ENCODE peak calls at places on chromosomes 13 and 19, in six cellular contexts. One of them, this sample, is unnamed.

GRCh38 chr13:104297075-104297474 is 1230.9 kb upstream of the SLC10A2 start:
- DNase-seq in NCI-H1105: no peak
- DNase-seq in HFFc6: no peak
- DNase-seq in NCI-H2081: no peak
- DNase-seq in CD4-positive, alpha-beta memory T cell: no peak
- DNase-seq in neural crest cell: no peak
- DNase-seq in this sample: no peak

GRCh38 chr13:26618726-26619125 is 61.2 kb downstream of the WASF3 start:
- DNase-seq in NCI-H1105: no peak
- DNase-seq in HFFc6: no peak
- DNase-seq in NCI-H2081: no peak
- DNase-seq in CD4-positive, alpha-beta memory T cell: no peak
- DNase-seq in neural crest cell: no peak
- DNase-seq in this sample: no peak

GRCh38 chr19:46411088-46412033 is 2.0 kb downstream of the CCDC8 start:
- DNase-seq in NCI-H1105: no peak
- DNase-seq in HFFc6: no peak
- DNase-seq in NCI-H2081: no peak
- DNase-seq in CD4-positive, alpha-beta memory T cell: no peak
- DNase-seq in neural crest cell: no peak
- DNase-seq in this sample: no peak

GRCh38 chr13:44806841-44807240 is 182.4 kb downstream of the NUFIP1 start:
- DNase-seq in NCI-H1105: no peak
- DNase-seq in HFFc6: no peak
- DNase-seq in NCI-H2081: no peak
- DNase-seq in CD4-positive, alpha-beta memory T cell: no peak
- DNase-seq in neural crest cell: no peak
- DNase-seq in this sample: no peak

GRCh38 chr13:101757446-101758039 is 305.1 kb downstream of the ITGBL1 start:
- DNase-seq in NCI-H1105: peak; percentile 28
- DNase-seq in HFFc6: peak; percentile 16
- DNase-seq in NCI-H2081: peak; percentile 54
- DNase-seq in CD4-positive, alpha-beta memory T cell: peak; percentile 34
- DNase-seq in neural crest cell: no peak
- DNase-seq in this sample: peak; percentile 33

GRCh38 chr13:98171806-98172569 is 5.1 kb downstream of the RNF113B start:
- DNase-seq in NCI-H1105: no peak
- DNase-seq in HFFc6: no peak
- DNase-seq in NCI-H2081: no peak
- DNase-seq in CD4-positive, alpha-beta memory T cell: no peak
- DNase-seq in neural crest cell: no peak
- DNase-seq in this sample: no peak

GRCh38 chr13:39787086-39787487 is 131.6 kb downstream of the COG6 start:
- DNase-seq in NCI-H1105: no peak
- DNase-seq in HFFc6: no peak
- DNase-seq in NCI-H2081: no peak
- DNase-seq in CD4-positive, alpha-beta memory T cell: no peak
- DNase-seq in neural crest cell: no peak
- DNase-seq in this sample: no peak

GRCh38 chr13:112709825-112710783 is 20.3 kb downstream of the ATP11A start:
- DNase-seq in NCI-H1105: no peak
- DNase-seq in HFFc6: no peak
- DNase-seq in NCI-H2081: no peak
- DNase-seq in CD4-positive, alpha-beta memory T cell: no peak
- DNase-seq in neural crest cell: no peak
- DNase-seq in this sample: no peak

GRCh38 chr19:3098141-3098514 is 4.0 kb downstream of the GNA11 start:
- DNase-seq in NCI-H1105: no peak
- DNase-seq in HFFc6: no peak
- DNase-seq in NCI-H2081: no peak
- DNase-seq in CD4-positive, alpha-beta memory T cell: no peak
- DNase-seq in neural crest cell: no peak
- DNase-seq in this sample: no peak

GRCh38 chr19:45218887-45219780 is 26.1 kb downstream of the EXOC3L2 start:
- DNase-seq in NCI-H1105: no peak
- DNase-seq in HFFc6: no peak
- DNase-seq in NCI-H2081: no peak
- DNase-seq in CD4-positive, alpha-beta memory T cell: no peak
- DNase-seq in neural crest cell: no peak
- DNase-seq in this sample: no peak

GRCh38 chr13:91101436-91101835 is 246.1 kb upstream of the MIR17HG start:
- DNase-seq in NCI-H1105: no peak
- DNase-seq in HFFc6: no peak
- DNase-seq in NCI-H2081: no peak
- DNase-seq in CD4-positive, alpha-beta memory T cell: no peak
- DNase-seq in neural crest cell: no peak
- DNase-seq in this sample: no peak

GRCh38 chr13:24668955-24669354 is 11.3 kb upstream of the ATP12A start:
- DNase-seq in NCI-H1105: no peak
- DNase-seq in HFFc6: no peak
- DNase-seq in NCI-H2081: no peak
- DNase-seq in CD4-positive, alpha-beta memory T cell: no peak
- DNase-seq in neural crest cell: no peak
- DNase-seq in this sample: no peak

GRCh38 chr19:3493651-3494050 is 6.8 kb downstream of the DOHH start:
- DNase-seq in NCI-H1105: no peak
- DNase-seq in HFFc6: no peak
- DNase-seq in NCI-H2081: no peak
- DNase-seq in CD4-positive, alpha-beta memory T cell: no peak
- DNase-seq in neural crest cell: no peak
- DNase-seq in this sample: no peak

This sample was measured in NCI-H345.